ENCODE peak calls at places on chromosomes 1 and 21, in four cellular contexts. X is upper lobe of left lung, L is spleen, Y is HCT116. C is an unnamed sample.
A peak's percentile ranks its signal among the peaks of the same experiment; 100 is the strongest.

GRCh38 chr1:5423109-5423508 is 569.1 kb downstream of the NPHP4 start:
- DNase-seq in L (peak; percentile 79), X (no peak), Y (no peak), C (no peak)

GRCh38 chr1:15849775-15850449 is 2.4 kb downstream of the SPEN start:
- DNase-seq in Y (peak; percentile 35), X (no peak), L (peak; percentile 78), C (peak; percentile 73)

GRCh38 chr1:14215151-14215550 is 383.3 kb upstream of the KAZN start:
- DNase-seq in Y (no peak), L (no peak), X (no peak), C (no peak)

GRCh38 chr1:31199301-31199790 is 40.3 kb downstream of the NKAIN1 start:
- DNase-seq in X (no peak), Y (no peak), L (no peak), C (no peak)

GRCh38 chr1:232705815-232706575 is 76.1 kb upstream of the SIPA1L2 start:
- DNase-seq in X (no peak), L (no peak), Y (no peak), C (peak; percentile 81)

GRCh38 chr1:102531031-102531430 is 534.3 kb upstream of the OLFM3 start:
- DNase-seq in X (no peak), Y (no peak), L (no peak), C (no peak)

GRCh38 chr1:15322648-15323350 is 75.8 kb downstream of the FHAD1 start:
- DNase-seq in L (no peak), Y (no peak), X (no peak), C (no peak)

GRCh38 chr1:58572691-58573090 is 4.4 kb downstream of the TACSTD2 start:
- DNase-seq in L (no peak), Y (no peak), X (no peak), C (no peak)

GRCh38 chr1:80846966-80847365 is 953.8 kb upstream of the ADGRL2 start:
- DNase-seq in X (no peak), L (no peak), Y (no peak), C (no peak)

GRCh38 chr1:58929667-58930325 is 145.9 kb upstream of the JUN start:
- DNase-seq in Y (no peak), L (no peak), X (peak; percentile 67), C (no peak)

GRCh38 chr1:6123083-6123482 is 57.0 kb downstream of the CHD5 start:
- DNase-seq in Y (no peak), X (no peak), L (peak; percentile 60), C (peak; percentile 20)

GRCh38 chr1:172002725-172003345 is 161.5 kb downstream of the DNM3 start:
- DNase-seq in L (no peak), Y (peak; percentile 39), X (no peak), C (no peak)

GRCh38 chr1:35555601-35556477 is 1.4 kb downstream of the KIAA0319L start:
- DNase-seq in L (no peak), X (no peak), Y (no peak), C (no peak)

GRCh38 chr1:35558374-35559316 is 1.0 kb downstream of the NCDN start:
- DNase-seq in X (peak; percentile 57), Y (no peak), L (peak; percentile 84), C (no peak)

GRCh38 chr1:35557611-35558373 is at the start of gene NCDN:
- DNase-seq in X (peak; percentile 96), L (peak; percentile 98), Y (peak; percentile 93), C (peak; percentile 99)

GRCh38 chr1:35556494-35557117 is 597 bp downstream of the KIAA0319L start:
- DNase-seq in L (no peak), Y (no peak), X (no peak), C (no peak)

DNA sequence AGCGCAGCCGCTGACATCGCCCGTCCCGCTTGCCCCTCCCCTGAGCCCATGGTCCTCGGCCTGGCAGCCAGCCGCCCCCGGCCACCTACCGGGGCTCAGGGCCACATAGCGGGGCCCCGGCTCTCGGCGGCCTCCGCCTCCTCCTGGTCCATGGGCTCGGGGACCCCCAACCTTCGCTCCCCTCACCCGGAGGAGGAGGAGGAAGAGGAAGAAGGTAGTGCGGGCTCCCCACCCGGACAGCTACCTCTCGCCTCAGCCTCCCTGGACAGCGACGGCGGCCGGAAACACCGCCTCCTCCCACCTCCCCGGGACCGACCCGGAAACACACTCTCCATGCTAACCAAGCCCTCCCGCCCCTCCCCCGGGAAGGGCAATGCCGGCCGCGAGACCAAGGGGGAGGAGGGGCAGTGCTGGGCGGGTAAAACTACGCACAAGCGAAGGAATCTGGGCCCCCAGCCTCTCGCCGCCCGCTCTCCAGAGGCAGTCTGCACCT is at the start of gene KIAA0319L:
- DNase-seq in X (peak; percentile 94), Y (no peak), L (peak; percentile 97), C (peak; percentile 94)
- TF ChIP-seq POLR2AphosphoS5 in X (peak; percentile 74), Y (peak; percentile 62), L (peak; percentile 84), C (peak; percentile 63)

GRCh38 chr21:45297329-45297728 is 9.6 kb upstream of the POFUT2 start:
- DNase-seq in L (no peak), X (no peak), Y (no peak), C (peak; percentile 40)

GRCh38 chr21:45299864-45300785 is 12.4 kb upstream of the POFUT2 start:
- DNase-seq in L (peak; percentile 65), Y (no peak), X (peak; percentile 80), C (peak; percentile 67)

GRCh38 chr21:45297869-45298268 is 10.2 kb upstream of the POFUT2 start:
- DNase-seq in X (no peak), Y (no peak), L (no peak), C (peak; percentile 30)

GRCh38 chr21:45300786-45301520 is 13.3 kb upstream of the POFUT2 start:
- DNase-seq in Y (no peak), X (peak; percentile 78), L (peak; percentile 63), C (peak; percentile 70)

DNA sequence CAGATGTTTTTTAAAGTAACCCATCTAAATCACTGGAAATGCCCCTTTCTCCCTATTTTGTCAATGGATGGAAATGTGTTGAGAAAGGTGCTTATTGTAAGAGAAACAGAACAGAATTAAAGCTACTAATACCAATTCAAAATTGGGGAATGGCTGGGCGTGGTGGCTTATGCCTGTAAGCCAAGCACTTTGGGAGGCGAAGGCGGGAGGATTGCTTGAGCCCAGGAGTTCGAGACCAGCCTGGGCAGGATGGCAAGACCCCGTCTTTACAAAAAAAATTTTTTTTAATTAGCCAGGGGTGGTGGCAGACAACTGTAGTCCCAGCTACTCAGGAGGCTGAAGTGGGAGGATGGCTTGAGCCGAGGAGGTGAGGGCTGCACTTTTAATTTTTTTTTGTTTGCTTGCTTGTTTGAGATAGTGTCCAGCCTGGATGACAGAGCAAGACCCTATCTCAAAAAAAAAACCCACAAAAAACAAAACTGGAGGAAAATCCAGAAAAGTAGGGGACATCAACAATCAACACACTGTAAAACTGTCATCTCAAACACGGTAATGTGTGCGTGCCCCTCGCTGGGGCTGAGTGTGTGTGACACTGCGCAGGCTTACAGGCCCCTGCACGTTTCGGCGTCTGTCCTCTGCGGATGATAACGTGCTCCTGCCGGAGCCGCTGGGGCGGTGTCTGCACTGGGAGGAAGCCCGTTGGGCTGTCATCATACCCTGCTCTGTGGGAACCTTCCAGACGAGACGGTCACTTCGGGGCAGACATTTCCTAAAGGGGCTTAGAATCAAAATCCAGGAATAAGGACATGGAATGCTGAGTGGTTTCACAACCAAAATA is 11.6 kb upstream of the POFUT2 start:
- DNase-seq in X (peak; percentile 69), Y (no peak), L (peak; percentile 64), C (peak; percentile 63)
- TF ChIP-seq POLR2A in X (no peak), Y (no peak), L (no peak), C (no peak)

DNA sequence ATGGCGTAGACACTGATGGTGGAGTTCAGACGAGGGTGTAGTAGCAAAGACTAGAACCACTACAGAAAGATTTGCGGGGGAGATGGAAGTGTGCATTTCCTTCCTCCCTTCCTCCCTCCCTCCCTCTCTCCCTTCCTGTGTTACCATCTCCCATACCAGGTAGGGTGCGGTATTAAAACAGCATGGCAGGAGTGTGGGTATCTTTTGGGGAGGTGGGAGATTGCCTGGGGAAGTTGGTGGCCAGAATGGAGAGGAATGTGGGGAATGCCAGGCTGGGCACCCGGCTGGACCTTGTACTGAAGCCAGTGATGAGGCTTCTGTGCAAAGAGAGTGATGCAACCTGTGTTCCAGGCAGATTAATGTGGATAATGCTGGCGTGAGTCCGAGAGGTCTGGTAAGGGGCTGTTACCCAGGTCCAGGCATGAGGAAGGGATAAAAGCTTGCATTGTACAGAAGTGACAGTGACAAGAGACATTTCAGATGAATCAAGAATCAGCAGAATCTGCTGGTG is 30.3 kb upstream of the PPP2R5A start:
- DNase-seq in Y (no peak), X (no peak), L (no peak), C (no peak)
- H3K4me1 ChIP-seq in Y (no peaks in the 10 kb centered on the region), X (peaks cover 8% of the 10 kb centered on the region), L (peaks cover 42% of the 10 kb centered on the region), C (no peaks in the 10 kb centered on the region)

DNA sequence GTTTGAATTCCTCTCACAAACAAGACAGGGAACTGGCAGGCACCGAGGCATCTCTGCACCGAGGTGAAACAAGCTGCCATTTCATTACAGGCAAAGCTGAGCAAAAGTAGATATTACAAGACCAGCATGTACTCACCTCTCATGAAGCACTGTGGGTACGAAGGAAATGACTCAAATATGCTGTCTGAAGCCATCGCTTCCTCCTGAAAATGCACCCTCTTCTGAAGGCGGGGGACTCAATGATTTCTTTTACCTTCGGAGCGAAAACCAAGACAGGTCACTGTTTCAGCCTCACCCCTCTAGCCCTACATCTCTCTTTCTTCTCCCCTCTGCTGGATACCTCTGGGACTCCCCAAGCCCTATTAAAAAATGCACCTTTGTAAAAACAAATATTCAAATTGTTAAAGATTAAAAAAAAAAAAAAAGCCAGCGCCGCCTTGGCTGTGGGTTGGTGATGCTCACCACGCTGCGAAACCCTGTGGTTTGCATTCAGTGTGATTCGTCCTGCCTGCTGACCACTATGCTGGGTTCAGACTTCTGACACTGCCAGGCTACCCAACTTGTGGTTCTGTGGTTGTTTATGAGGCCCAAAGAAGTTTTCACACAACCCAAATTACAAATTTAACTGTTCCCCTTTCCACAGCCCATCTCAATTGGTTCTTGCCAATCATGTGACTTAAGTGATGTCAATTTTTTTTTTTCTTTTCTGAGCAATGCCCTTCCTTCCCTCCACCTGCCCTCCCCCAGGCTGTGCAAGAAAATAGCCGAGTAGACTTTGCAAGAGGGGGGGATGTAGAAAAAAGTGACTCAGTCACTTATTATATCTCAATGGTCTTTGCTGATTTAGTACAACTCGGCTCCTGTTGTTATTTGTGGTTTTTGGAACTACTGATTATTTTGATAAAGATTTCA is at the start of gene RUNX1:
- DNase-seq in Y (no peak), X (no peak), L (peak; percentile 90), C (no peak)
- TF ChIP-seq POLR2AphosphoS5 in Y (no peak), X (peak; percentile 40), L (peak; percentile 77), C (no peak)

DNA sequence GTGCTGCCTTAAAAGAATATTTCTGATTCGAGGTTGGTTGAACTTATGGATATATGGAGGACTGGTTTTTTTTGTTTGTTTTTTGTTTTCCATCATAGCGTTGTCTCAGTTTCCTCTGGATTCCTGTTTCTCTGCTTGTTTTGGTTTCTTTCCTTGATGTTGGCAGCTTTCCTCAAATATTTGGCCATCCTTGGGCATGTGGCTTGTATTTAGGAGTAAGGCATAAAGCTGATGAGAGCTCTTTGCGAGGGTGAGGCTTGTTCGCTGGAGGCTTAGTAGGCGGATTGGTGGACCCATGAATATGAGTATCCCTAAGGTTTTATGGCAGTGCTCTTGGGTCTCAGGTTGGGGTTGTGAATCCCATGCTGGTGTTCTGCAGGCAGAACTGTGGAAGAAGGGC is 22.9 kb downstream of the DYRK1A start:
- DNase-seq in X (no peak), L (no peak), Y (no peak), C (no peak)
- TF ChIP-seq POLR2A in X (no peak), L (no peak), Y (no peak), C (no peak)

C was measured in sigmoid colon.